ENCODE peak calls at places on chromosomes 12 and 14, in eight cellular contexts. One of them, this sample, is unnamed.

GRCh38 chr12:27468241-27468640 is 21.7 kb downstream of the SMCO2 start:
- DNase-seq in activated CD8-positive, alpha-beta T cell treated with anti-CD3 and anti-CD28 coated beads, Interleukin-2, amount 10 ng/mL, durations not matched to agents 7 days and 5 days: no peak
- DNase-seq in neuronal stem cell: no peak
- DNase-seq in NCI-H774: no peak
- DNase-seq in stimulated activated CD8-positive, alpha-beta memory T cell treated with anti-CD3 and anti-CD28 coated beads, Interleukin-15, amount 100 ng/mL, for 24 hours: no peak
- DNase-seq in mesendoderm: no peak
- DNase-seq in HT1080: no peak
- DNase-seq in NCI-H2081: no peak
- DNase-seq in this sample: no peak

GRCh38 chr12:6700646-6701051 is at the start of gene PIANP:
- DNase-seq in activated CD8-positive, alpha-beta T cell treated with anti-CD3 and anti-CD28 coated beads, Interleukin-2, amount 10 ng/mL, durations not matched to agents 7 days and 5 days: peak; percentile 38
- DNase-seq in neuronal stem cell: peak; percentile 23
- DNase-seq in NCI-H774: no peak
- DNase-seq in stimulated activated CD8-positive, alpha-beta memory T cell treated with anti-CD3 and anti-CD28 coated beads, Interleukin-15, amount 100 ng/mL, for 24 hours: no peak
- DNase-seq in mesendoderm: no peak
- DNase-seq in HT1080: no peak
- DNase-seq in NCI-H2081: peak; percentile 24
- DNase-seq in this sample: no peak

GRCh38 chr14:78399316-78399889 is 229.2 kb downstream of the NRXN3 start:
- DNase-seq in activated CD8-positive, alpha-beta T cell treated with anti-CD3 and anti-CD28 coated beads, Interleukin-2, amount 10 ng/mL, durations not matched to agents 7 days and 5 days: peak; percentile 32
- DNase-seq in neuronal stem cell: peak; percentile 58
- DNase-seq in NCI-H774: no peak
- DNase-seq in stimulated activated CD8-positive, alpha-beta memory T cell treated with anti-CD3 and anti-CD28 coated beads, Interleukin-15, amount 100 ng/mL, for 24 hours: no peak
- DNase-seq in mesendoderm: peak; percentile 37
- DNase-seq in HT1080: peak; percentile 11
- DNase-seq in NCI-H2081: no peak
- DNase-seq in this sample: no peak

GRCh38 chr12:109626378-109627115 is 53.0 kb downstream of the MVK start:
- DNase-seq in activated CD8-positive, alpha-beta T cell treated with anti-CD3 and anti-CD28 coated beads, Interleukin-2, amount 10 ng/mL, durations not matched to agents 7 days and 5 days: no peak
- DNase-seq in neuronal stem cell: no peak
- DNase-seq in NCI-H774: no peak
- DNase-seq in stimulated activated CD8-positive, alpha-beta memory T cell treated with anti-CD3 and anti-CD28 coated beads, Interleukin-15, amount 100 ng/mL, for 24 hours: no peak
- DNase-seq in mesendoderm: no peak
- DNase-seq in HT1080: no peak
- DNase-seq in NCI-H2081: no peak
- DNase-seq in this sample: peak; percentile 63

GRCh38 chr14:84458881-84459280 is 1071.1 kb upstream of the FLRT2 start:
- DNase-seq in activated CD8-positive, alpha-beta T cell treated with anti-CD3 and anti-CD28 coated beads, Interleukin-2, amount 10 ng/mL, durations not matched to agents 7 days and 5 days: no peak
- DNase-seq in neuronal stem cell: no peak
- DNase-seq in NCI-H774: no peak
- DNase-seq in stimulated activated CD8-positive, alpha-beta memory T cell treated with anti-CD3 and anti-CD28 coated beads, Interleukin-15, amount 100 ng/mL, for 24 hours: no peak
- DNase-seq in mesendoderm: no peak
- DNase-seq in HT1080: no peak
- DNase-seq in NCI-H2081: peak; percentile 8
- DNase-seq in this sample: no peak

GRCh38 chr14:67510121-67510520 is 21.6 kb upstream of the TMEM229B start:
- DNase-seq in activated CD8-positive, alpha-beta T cell treated with anti-CD3 and anti-CD28 coated beads, Interleukin-2, amount 10 ng/mL, durations not matched to agents 7 days and 5 days: no peak
- DNase-seq in neuronal stem cell: no peak
- DNase-seq in NCI-H774: no peak
- DNase-seq in stimulated activated CD8-positive, alpha-beta memory T cell treated with anti-CD3 and anti-CD28 coated beads, Interleukin-15, amount 100 ng/mL, for 24 hours: no peak
- DNase-seq in mesendoderm: no peak
- DNase-seq in HT1080: peak; percentile 44
- DNase-seq in NCI-H2081: no peak
- DNase-seq in this sample: no peak

GRCh38 chr12:59075141-59075540 is 154.8 kb upstream of the LRIG3 start:
- DNase-seq in activated CD8-positive, alpha-beta T cell treated with anti-CD3 and anti-CD28 coated beads, Interleukin-2, amount 10 ng/mL, durations not matched to agents 7 days and 5 days: no peak
- DNase-seq in neuronal stem cell: no peak
- DNase-seq in NCI-H774: no peak
- DNase-seq in stimulated activated CD8-positive, alpha-beta memory T cell treated with anti-CD3 and anti-CD28 coated beads, Interleukin-15, amount 100 ng/mL, for 24 hours: no peak
- DNase-seq in mesendoderm: peak; percentile 27
- DNase-seq in HT1080: no peak
- DNase-seq in NCI-H2081: no peak
- DNase-seq in this sample: no peak

GRCh38 chr12:26287666-26288408 is 92.5 kb downstream of the SSPN start:
- DNase-seq in activated CD8-positive, alpha-beta T cell treated with anti-CD3 and anti-CD28 coated beads, Interleukin-2, amount 10 ng/mL, durations not matched to agents 7 days and 5 days: no peak
- DNase-seq in neuronal stem cell: no peak
- DNase-seq in NCI-H774: no peak
- DNase-seq in stimulated activated CD8-positive, alpha-beta memory T cell treated with anti-CD3 and anti-CD28 coated beads, Interleukin-15, amount 100 ng/mL, for 24 hours: no peak
- DNase-seq in mesendoderm: no peak
- DNase-seq in HT1080: no peak
- DNase-seq in NCI-H2081: no peak
- DNase-seq in this sample: no peak

GRCh38 chr12:74647241-74647640 is 109.6 kb downstream of the ATXN7L3B start:
- DNase-seq in activated CD8-positive, alpha-beta T cell treated with anti-CD3 and anti-CD28 coated beads, Interleukin-2, amount 10 ng/mL, durations not matched to agents 7 days and 5 days: no peak
- DNase-seq in neuronal stem cell: no peak
- DNase-seq in NCI-H774: no peak
- DNase-seq in stimulated activated CD8-positive, alpha-beta memory T cell treated with anti-CD3 and anti-CD28 coated beads, Interleukin-15, amount 100 ng/mL, for 24 hours: no peak
- DNase-seq in mesendoderm: no peak
- DNase-seq in HT1080: peak; percentile 3
- DNase-seq in NCI-H2081: no peak
- DNase-seq in this sample: no peak

GRCh38 chr12:12608557-12608957 is 3.1 kb upstream of the CREBL2 start:
- DNase-seq in activated CD8-positive, alpha-beta T cell treated with anti-CD3 and anti-CD28 coated beads, Interleukin-2, amount 10 ng/mL, durations not matched to agents 7 days and 5 days: no peak
- DNase-seq in neuronal stem cell: no peak
- DNase-seq in NCI-H774: no peak
- DNase-seq in stimulated activated CD8-positive, alpha-beta memory T cell treated with anti-CD3 and anti-CD28 coated beads, Interleukin-15, amount 100 ng/mL, for 24 hours: no peak
- DNase-seq in mesendoderm: no peak
- DNase-seq in HT1080: no peak
- DNase-seq in NCI-H2081: no peak
- DNase-seq in this sample: no peak

GRCh38 chr14:33996450-33996849 is 45.6 kb upstream of the EGLN3 start:
- DNase-seq in activated CD8-positive, alpha-beta T cell treated with anti-CD3 and anti-CD28 coated beads, Interleukin-2, amount 10 ng/mL, durations not matched to agents 7 days and 5 days: no peak
- DNase-seq in neuronal stem cell: no peak
- DNase-seq in NCI-H774: no peak
- DNase-seq in stimulated activated CD8-positive, alpha-beta memory T cell treated with anti-CD3 and anti-CD28 coated beads, Interleukin-15, amount 100 ng/mL, for 24 hours: no peak
- DNase-seq in mesendoderm: no peak
- DNase-seq in HT1080: no peak
- DNase-seq in NCI-H2081: no peak
- DNase-seq in this sample: no peak

GRCh38 chr12:102372112-102372511 is 108.3 kb downstream of the IGF1 start:
- DNase-seq in activated CD8-positive, alpha-beta T cell treated with anti-CD3 and anti-CD28 coated beads, Interleukin-2, amount 10 ng/mL, durations not matched to agents 7 days and 5 days: no peak
- DNase-seq in neuronal stem cell: no peak
- DNase-seq in NCI-H774: no peak
- DNase-seq in stimulated activated CD8-positive, alpha-beta memory T cell treated with anti-CD3 and anti-CD28 coated beads, Interleukin-15, amount 100 ng/mL, for 24 hours: no peak
- DNase-seq in mesendoderm: no peak
- DNase-seq in HT1080: peak; percentile 2
- DNase-seq in NCI-H2081: no peak
- DNase-seq in this sample: no peak

GRCh38 chr12:55927588-55928502 is at the start of gene PYM1:
- DNase-seq in activated CD8-positive, alpha-beta T cell treated with anti-CD3 and anti-CD28 coated beads, Interleukin-2, amount 10 ng/mL, durations not matched to agents 7 days and 5 days: peak; percentile 89
- DNase-seq in neuronal stem cell: peak; percentile 76
- DNase-seq in NCI-H774: peak; percentile 82
- DNase-seq in stimulated activated CD8-positive, alpha-beta memory T cell treated with anti-CD3 and anti-CD28 coated beads, Interleukin-15, amount 100 ng/mL, for 24 hours: no peak
- DNase-seq in mesendoderm: peak; percentile 95
- DNase-seq in HT1080: peak; percentile 61
- DNase-seq in NCI-H2081: peak; percentile 86
- DNase-seq in this sample: peak; percentile 71

GRCh38 chr14:58362798-58363412 is 32.8 kb upstream of the TOMM20L start:
- DNase-seq in activated CD8-positive, alpha-beta T cell treated with anti-CD3 and anti-CD28 coated beads, Interleukin-2, amount 10 ng/mL, durations not matched to agents 7 days and 5 days: no peak
- DNase-seq in neuronal stem cell: no peak
- DNase-seq in NCI-H774: no peak
- DNase-seq in stimulated activated CD8-positive, alpha-beta memory T cell treated with anti-CD3 and anti-CD28 coated beads, Interleukin-15, amount 100 ng/mL, for 24 hours: no peak
- DNase-seq in mesendoderm: peak; percentile 22
- DNase-seq in HT1080: peak; percentile 39
- DNase-seq in NCI-H2081: peak; percentile 46
- DNase-seq in this sample: no peak

GRCh38 chr12:85076688-85077430 is 40.7 kb downstream of the LRRIQ1 start:
- DNase-seq in activated CD8-positive, alpha-beta T cell treated with anti-CD3 and anti-CD28 coated beads, Interleukin-2, amount 10 ng/mL, durations not matched to agents 7 days and 5 days: no peak
- DNase-seq in neuronal stem cell: peak; percentile 41
- DNase-seq in NCI-H774: peak; percentile 72
- DNase-seq in stimulated activated CD8-positive, alpha-beta memory T cell treated with anti-CD3 and anti-CD28 coated beads, Interleukin-15, amount 100 ng/mL, for 24 hours: no peak
- DNase-seq in mesendoderm: peak; percentile 84
- DNase-seq in HT1080: peak; percentile 90
- DNase-seq in NCI-H2081: peak; percentile 61
- DNase-seq in this sample: no peak

GRCh38 chr12:106417926-106418910 is 60.7 kb downstream of the POLR3B start:
- DNase-seq in activated CD8-positive, alpha-beta T cell treated with anti-CD3 and anti-CD28 coated beads, Interleukin-2, amount 10 ng/mL, durations not matched to agents 7 days and 5 days: no peak
- DNase-seq in neuronal stem cell: no peak
- DNase-seq in NCI-H774: no peak
- DNase-seq in stimulated activated CD8-positive, alpha-beta memory T cell treated with anti-CD3 and anti-CD28 coated beads, Interleukin-15, amount 100 ng/mL, for 24 hours: no peak
- DNase-seq in mesendoderm: peak; percentile 56
- DNase-seq in HT1080: peak; percentile 86
- DNase-seq in NCI-H2081: no peak
- DNase-seq in this sample: no peak

GRCh38 chr14:61119006-61119405 is 138.0 kb downstream of the SLC38A6 start:
- DNase-seq in activated CD8-positive, alpha-beta T cell treated with anti-CD3 and anti-CD28 coated beads, Interleukin-2, amount 10 ng/mL, durations not matched to agents 7 days and 5 days: no peak
- DNase-seq in neuronal stem cell: no peak
- DNase-seq in NCI-H774: no peak
- DNase-seq in stimulated activated CD8-positive, alpha-beta memory T cell treated with anti-CD3 and anti-CD28 coated beads, Interleukin-15, amount 100 ng/mL, for 24 hours: no peak
- DNase-seq in mesendoderm: no peak
- DNase-seq in HT1080: no peak
- DNase-seq in NCI-H2081: no peak
- DNase-seq in this sample: no peak

GRCh38 chr12:52899338-52900035 is 5.4 kb downstream of the KRT8 start:
- DNase-seq in activated CD8-positive, alpha-beta T cell treated with anti-CD3 and anti-CD28 coated beads, Interleukin-2, amount 10 ng/mL, durations not matched to agents 7 days and 5 days: no peak
- DNase-seq in neuronal stem cell: no peak
- DNase-seq in NCI-H774: no peak
- DNase-seq in stimulated activated CD8-positive, alpha-beta memory T cell treated with anti-CD3 and anti-CD28 coated beads, Interleukin-15, amount 100 ng/mL, for 24 hours: no peak
- DNase-seq in mesendoderm: no peak
- DNase-seq in HT1080: no peak
- DNase-seq in NCI-H2081: no peak
- DNase-seq in this sample: no peak

GRCh38 chr14:104309657-104310369 is 171.4 kb downstream of the KIF26A start:
- DNase-seq in activated CD8-positive, alpha-beta T cell treated with anti-CD3 and anti-CD28 coated beads, Interleukin-2, amount 10 ng/mL, durations not matched to agents 7 days and 5 days: no peak
- DNase-seq in neuronal stem cell: no peak
- DNase-seq in NCI-H774: no peak
- DNase-seq in stimulated activated CD8-positive, alpha-beta memory T cell treated with anti-CD3 and anti-CD28 coated beads, Interleukin-15, amount 100 ng/mL, for 24 hours: no peak
- DNase-seq in mesendoderm: no peak
- DNase-seq in HT1080: no peak
- DNase-seq in NCI-H2081: no peak
- DNase-seq in this sample: no peak

GRCh38 chr12:22803725-22804124 is 178.8 kb downstream of the ETNK1 start:
- DNase-seq in activated CD8-positive, alpha-beta T cell treated with anti-CD3 and anti-CD28 coated beads, Interleukin-2, amount 10 ng/mL, durations not matched to agents 7 days and 5 days: no peak
- DNase-seq in neuronal stem cell: no peak
- DNase-seq in NCI-H774: no peak
- DNase-seq in stimulated activated CD8-positive, alpha-beta memory T cell treated with anti-CD3 and anti-CD28 coated beads, Interleukin-15, amount 100 ng/mL, for 24 hours: no peak
- DNase-seq in mesendoderm: peak; percentile 60
- DNase-seq in HT1080: no peak
- DNase-seq in NCI-H2081: no peak
- DNase-seq in this sample: no peak

GRCh38 chr12:32532415-32532814 is 133.1 kb downstream of the FGD4 start:
- DNase-seq in activated CD8-positive, alpha-beta T cell treated with anti-CD3 and anti-CD28 coated beads, Interleukin-2, amount 10 ng/mL, durations not matched to agents 7 days and 5 days: no peak
- DNase-seq in neuronal stem cell: no peak
- DNase-seq in NCI-H774: no peak
- DNase-seq in stimulated activated CD8-positive, alpha-beta memory T cell treated with anti-CD3 and anti-CD28 coated beads, Interleukin-15, amount 100 ng/mL, for 24 hours: no peak
- DNase-seq in mesendoderm: no peak
- DNase-seq in HT1080: no peak
- DNase-seq in NCI-H2081: no peak
- DNase-seq in this sample: no peak

This sample was measured in nucleus accumbens.